ENCODE peak calls at places on chromosome 5, in ten cellular contexts. U is fibroblast of pulmonary artery, G is lung, J is colonic mucosa, N is transverse colon, Q is AG09309, D is K562, S is coronary artery, C is choroid plexus epithelial cell, M is epithelial cell of proximal tubule. A is an unnamed sample.

GRCh38 chr5:171813813-171814212 is 28.2 kb downstream of the SMIM23 start:
- DNase-seq in U (no peak), G (no peak), J (no peak), N (no peak), Q (no peak), D (no peak), S (peak), C (no peak), M (no peak), A (no peak)

GRCh38 chr5:61569353-61569752 is 237.3 kb downstream of the ZSWIM6 start:
- DNase-seq in U (no peak), G (no peak), J (no peak), N (no peak), Q (no peak), D (no peak), S (no peak), C (no peak), M (no peak), A (no peak)

GRCh38 chr5:96661101-96661840 is 905 bp upstream of the CAST start:
- DNase-seq in U (peak), G (no peak), J (peak), N (peak), Q (no peak), D (no peak), S (no peak), C (peak), M (no peak), A (peak)

GRCh38 chr5:52999357-52999949 is 10.3 kb downstream of the ITGA2 start:
- DNase-seq in U (peak), G (no peak), J (no peak), N (no peak), Q (no peak), D (no peak), S (no peak), C (peak), M (no peak), A (no peak)

GRCh38 chr5:123997354-123998215 is 485.6 kb downstream of the CSNK1G3 start:
- DNase-seq in U (peak), G (no peak), J (no peak), N (no peak), Q (peak), D (no peak), S (no peak), C (peak), M (peak), A (no peak)

GRCh38 chr5:153780876-153781275 is 257.8 kb downstream of the FAM114A2 start:
- DNase-seq in U (no peak), G (no peak), J (no peak), N (no peak), Q (no peak), D (no peak), S (no peak), C (no peak), M (no peak), A (no peak)

GRCh38 chr5:68744196-68744595 is 349.6 kb upstream of the SLC30A5 start:
- DNase-seq in U (no peak), G (no peak), J (no peak), N (no peak), Q (no peak), D (no peak), S (no peak), C (no peak), M (no peak), A (no peak)

GRCh38 chr5:10729320-10730133 is 31.5 kb downstream of the DAP start:
- DNase-seq in U (no peak), G (no peak), J (no peak), N (no peak), Q (no peak), D (no peak), S (no peak), C (no peak), M (no peak), A (no peak)

GRCh38 chr5:91225848-91226686 is 157.1 kb downstream of the ARRDC3 start:
- DNase-seq in U (peak), G (peak), J (peak), N (peak), Q (no peak), D (peak), S (no peak), C (no peak), M (no peak), A (peak)

GRCh38 chr5:148386041-148386440 is 2.3 kb downstream of the FBXO38 start:
- DNase-seq in U (no peak), G (no peak), J (no peak), N (no peak), Q (no peak), D (no peak), S (no peak), C (peak), M (no peak), A (no peak)

GRCh38 chr5:120817044-120817985 is 353.2 kb downstream of the PRR16 start:
- DNase-seq in U (peak), G (no peak), J (no peak), N (no peak), Q (peak), D (no peak), S (no peak), C (peak), M (no peak), A (no peak)

GRCh38 chr5:89372176-89372575 is 489.2 kb upstream of the MEF2C start:
- DNase-seq in U (no peak), G (no peak), J (no peak), N (no peak), Q (no peak), D (no peak), S (no peak), C (peak), M (no peak), A (no peak)

GRCh38 chr5:80399553-80400239 is 8.2 kb upstream of the ZFYVE16 start:
- DNase-seq in U (peak), G (no peak), J (no peak), N (no peak), Q (peak), D (peak), S (no peak), C (peak), M (no peak), A (no peak)

GRCh38 chr5:178304761-178305645 is 72.4 kb upstream of the PHYKPL start:
- DNase-seq in U (no peak), G (no peak), J (no peak), N (no peak), Q (peak), D (no peak), S (peak), C (no peak), M (no peak), A (peak)

GRCh38 chr5:141695627-141696180 is 13.7 kb upstream of the ARAP3 start:
- DNase-seq in U (no peak), G (no peak), J (peak), N (peak), Q (no peak), D (no peak), S (no peak), C (no peak), M (peak), A (no peak)

GRCh38 chr5:171137768-171138540 is 171.1 kb upstream of the TLX3 start:
- DNase-seq in U (peak), G (no peak), J (no peak), N (no peak), Q (peak), D (no peak), S (no peak), C (peak), M (peak), A (no peak)

GRCh38 chr5:141121985-141122384 is 367 bp downstream of the PCDHB4 start:
- DNase-seq in U (no peak), G (no peak), J (no peak), N (no peak), Q (no peak), D (no peak), S (no peak), C (no peak), M (no peak), A (peak)

GRCh38 chr5:17359451-17359965 is 138.5 kb upstream of the TAF11L2 start:
- DNase-seq in U (peak), G (no peak), J (no peak), N (no peak), Q (peak), D (no peak), S (no peak), C (peak), M (no peak), A (no peak)

GRCh38 chr5:131394128-131394527 is 130.3 kb downstream of the CDC42SE2 start:
- DNase-seq in U (peak), G (no peak), J (no peak), N (no peak), Q (peak), D (no peak), S (no peak), C (peak), M (peak), A (peak)

GRCh38 chr5:104016650-104017049 is 454.1 kb upstream of the NUDT12 start:
- DNase-seq in U (peak), G (no peak), J (no peak), N (no peak), Q (peak), D (no peak), S (no peak), C (peak), M (no peak), A (no peak)

GRCh38 chr5:69368458-69369368 is 607 bp downstream of the AK6 start:
- DNase-seq in U (peak), G (no peak), J (no peak), N (no peak), Q (peak), D (peak), S (no peak), C (peak), M (no peak), A (no peak)

GRCh38 chr5:79075646-79076426 is 6.3 kb downstream of the BHMT2 start:
- DNase-seq in U (no peak), G (no peak), J (no peak), N (no peak), Q (no peak), D (no peak), S (no peak), C (no peak), M (no peak), A (no peak)

GRCh38 chr5:172901012-172901780 is 58.0 kb upstream of the RPL26L1 start:
- DNase-seq in U (peak), G (no peak), J (no peak), N (peak), Q (no peak), D (peak), S (peak), C (peak), M (peak), A (peak)

GRCh38 chr5:126016256-126016655 is 407.0 kb upstream of the GRAMD2B start:
- DNase-seq in U (peak), G (no peak), J (no peak), N (no peak), Q (no peak), D (no peak), S (no peak), C (no peak), M (no peak), A (no peak)

GRCh38 chr5:157977957-157978505 is 119.1 kb upstream of the CLINT1 start:
- DNase-seq in U (no peak), G (no peak), J (no peak), N (no peak), Q (no peak), D (no peak), S (no peak), C (no peak), M (no peak), A (peak)

GRCh38 chr5:36689225-36689624 is 82.8 kb downstream of the SLC1A3 start:
- DNase-seq in U (no peak), G (no peak), J (no peak), N (no peak), Q (no peak), D (no peak), S (no peak), C (peak), M (no peak), A (no peak)

GRCh38 chr5:172504736-172505402 is 50.5 kb upstream of the SH3PXD2B start:
- DNase-seq in U (peak), G (peak), J (peak), N (peak), Q (no peak), D (no peak), S (peak), C (no peak), M (no peak), A (peak)

GRCh38 chr5:112270299-112271293 is 148.5 kb downstream of the EPB41L4A start:
- DNase-seq in U (no peak), G (no peak), J (no peak), N (no peak), Q (no peak), D (no peak), S (no peak), C (peak), M (no peak), A (no peak)

GRCh38 chr5:115813719-115814118 is 2.7 kb downstream of the CDO1 start:
- DNase-seq in U (no peak), G (no peak), J (no peak), N (no peak), Q (no peak), D (no peak), S (no peak), C (no peak), M (no peak), A (no peak)

GRCh38 chr5:113022661-113023060 is 46.1 kb downstream of the DCP2 start:
- DNase-seq in U (peak), G (no peak), J (no peak), N (no peak), Q (no peak), D (no peak), S (no peak), C (peak), M (no peak), A (no peak)

GRCh38 chr5:105903069-105903468 is 1767.7 kb downstream of the EFNA5 start:
- DNase-seq in U (no peak), G (no peak), J (no peak), N (no peak), Q (no peak), D (no peak), S (no peak), C (peak), M (no peak), A (no peak)

GRCh38 chr5:54049963-54050362 is 260.4 kb downstream of the ARL15 start:
- DNase-seq in U (peak), G (no peak), J (no peak), N (no peak), Q (peak), D (no peak), S (no peak), C (peak), M (no peak), A (no peak)

GRCh38 chr5:59436364-59437158 is 457.0 kb downstream of the PDE4D start:
- DNase-seq in U (no peak), G (no peak), J (no peak), N (no peak), Q (no peak), D (no peak), S (no peak), C (no peak), M (no peak), A (no peak)

GRCh38 chr5:122078116-122078865 is at the start of gene LOX:
- DNase-seq in U (peak), G (peak), J (peak), N (peak), Q (peak), D (no peak), S (peak), C (peak), M (no peak), A (peak)

GRCh38 chr5:10538789-10539684 is 24.8 kb upstream of the ANKRD33B start:
- DNase-seq in U (no peak), G (no peak), J (no peak), N (no peak), Q (no peak), D (peak), S (no peak), C (no peak), M (no peak), A (no peak)

GRCh38 chr5:34494111-34494755 is 161.9 kb upstream of the RAI14 start:
- DNase-seq in U (peak), G (no peak), J (no peak), N (no peak), Q (peak), D (no peak), S (no peak), C (peak), M (no peak), A (no peak)

GRCh38 chr5:145471831-145472616 is 363.1 kb downstream of the PRELID2 start:
- DNase-seq in U (no peak), G (no peak), J (no peak), N (no peak), Q (no peak), D (peak), S (no peak), C (no peak), M (no peak), A (peak)

GRCh38 chr5:126984632-126985031 is 45.7 kb downstream of the MARCHF3 start:
- DNase-seq in U (no peak), G (no peak), J (no peak), N (no peak), Q (no peak), D (no peak), S (no peak), C (no peak), M (no peak), A (no peak)

DNA sequence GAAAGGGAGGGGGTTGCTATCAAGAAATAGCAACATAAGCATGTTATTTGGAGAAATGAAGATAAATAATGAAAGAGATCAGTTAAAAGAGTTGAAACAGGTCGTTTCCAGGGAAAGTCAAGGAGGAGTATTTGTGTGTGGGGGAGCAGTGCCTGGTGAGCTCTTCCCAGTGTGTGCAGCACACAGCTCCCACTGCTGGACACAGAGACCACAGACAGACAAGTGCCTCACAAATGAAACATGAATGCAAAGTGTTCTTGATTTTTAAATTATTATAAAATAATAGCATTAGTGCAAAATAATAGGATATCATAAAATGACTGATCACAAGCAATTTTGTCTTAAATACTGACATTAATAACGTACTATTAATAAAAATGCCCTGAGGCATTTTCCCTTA is 40.8 kb downstream of the LIFR start:
- DNase-seq in U (peak), G (no peak), J (no peak), N (no peak), Q (no peak), D (peak), S (no peak), C (peak), M (no peak), A (no peak)
- TF ChIP-seq CTCF in U (peak), G (no peak), J (no peak), N (no peak), Q (peak), D (no peak), S (no peak), C (peak), M (peak), A (no peak)

GRCh38 chr5:55850839-55851674 is at the start of gene IL31RA:
- DNase-seq in U (peak), G (no peak), J (no peak), N (no peak), Q (peak), D (no peak), S (no peak), C (peak), M (peak), A (no peak)
- H3K4me3 ChIP-seq in U (no peak), G (no peak), J (no peak), N (no peak), Q (no peak), D (no peak), S (no peak), C (peak), M (no peak), A (no peak)

DNA sequence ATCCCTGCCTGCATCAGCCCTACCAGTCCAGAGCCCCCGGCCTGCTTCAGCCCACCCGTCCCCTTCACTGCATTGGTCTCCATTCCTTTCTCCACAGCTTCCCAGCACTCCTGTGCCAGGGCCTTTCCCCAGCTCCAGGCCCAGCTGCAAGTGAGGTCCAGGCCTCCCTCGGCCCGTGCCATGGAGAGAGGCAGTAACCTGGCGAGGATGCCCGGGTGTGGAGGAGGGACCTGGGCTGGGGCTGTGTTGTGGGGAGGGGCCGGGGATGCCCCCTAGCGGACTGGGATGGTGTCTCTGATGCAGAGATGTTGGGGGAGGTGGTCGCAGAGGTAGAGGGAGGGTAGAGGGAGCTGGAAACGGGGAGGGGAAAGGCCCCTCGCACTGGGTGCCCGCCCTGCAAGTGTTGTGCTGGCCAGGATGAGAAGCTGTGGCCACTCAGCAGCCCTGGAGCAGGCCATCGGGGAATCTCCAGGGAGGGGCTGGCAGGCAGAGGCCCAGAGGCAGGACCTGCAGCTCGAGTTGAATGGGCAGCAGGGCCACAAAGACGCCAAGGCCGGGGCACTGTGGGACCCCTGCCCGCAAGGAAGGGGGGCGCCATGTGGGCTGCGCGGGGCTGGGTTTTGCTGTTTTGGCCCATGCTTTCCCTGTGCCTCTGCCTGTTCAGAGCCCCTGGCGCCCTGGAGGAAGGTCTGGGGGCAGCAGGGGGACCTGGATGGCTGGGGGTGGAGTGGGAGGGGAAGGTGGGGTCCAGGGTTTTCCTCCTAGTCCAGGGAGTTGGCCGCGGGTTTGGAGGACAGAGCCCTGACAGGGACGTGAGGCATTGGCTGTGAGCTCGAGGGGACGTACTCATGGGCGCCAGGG is 26.0 kb upstream of the NKD2 start:
- DNase-seq in U (no peak), G (no peak), J (no peak), N (no peak), Q (no peak), D (peak), S (no peak), C (no peak), M (no peak), A (no peak)
- TF ChIP-seq CTCF in U (peak), G (no peak), J (no peak), N (no peak), Q (peak), D (peak), S (no peak), C (peak), M (peak), A (no peak)

DNA sequence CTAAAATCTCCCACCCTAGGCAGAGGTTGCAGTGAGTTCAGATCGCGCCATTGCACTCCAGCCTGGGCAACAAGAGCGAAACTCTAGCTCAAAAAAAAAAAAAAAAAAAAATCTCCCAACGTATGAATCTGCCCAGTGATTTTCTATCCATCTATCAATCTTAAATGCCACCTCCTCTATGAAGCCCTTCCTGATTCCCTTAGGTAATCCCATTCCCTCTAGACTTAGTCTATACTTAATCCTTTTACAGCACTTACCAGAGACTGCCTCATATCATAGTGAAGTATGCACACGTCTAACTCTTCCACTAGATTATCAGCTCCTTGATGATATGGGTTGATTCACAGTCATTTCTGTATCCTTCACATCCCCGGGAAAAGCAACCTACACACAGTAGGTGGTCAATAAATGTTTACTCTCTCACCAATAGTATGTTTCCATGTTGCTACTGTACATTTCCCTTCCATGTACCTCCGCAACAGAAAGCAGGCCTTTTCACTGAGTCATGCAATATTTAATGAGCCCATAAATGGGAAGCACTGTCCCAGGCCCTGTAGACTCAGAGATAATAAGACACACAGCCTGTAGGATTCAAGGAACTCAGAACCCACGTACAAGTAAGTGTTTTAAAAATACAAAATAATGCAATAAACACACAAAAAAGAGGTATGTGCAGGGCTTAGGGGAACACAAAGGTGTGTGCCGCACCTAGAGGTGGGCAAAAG is 1.2 kb downstream of the DROSHA start:
- DNase-seq in U (no peak), G (no peak), J (no peak), N (no peak), Q (no peak), D (peak), S (no peak), C (no peak), M (no peak), A (no peak)
- H3K4me3 ChIP-seq in U (peak), G (peak), J (peak), N (peak), Q (peak), D (peak), S (peak), C (peak), M (peak), A (peak)

A was measured in body of pancreas.